ENCODE peak calls at places on chromosome 13, in eight cellular contexts. B is sigmoid colon, E is astrocyte of the cerebellum, C is psoas muscle, W is fibroblast of villous mesenchyme, P is astrocyte of the spinal cord, R is cardiac fibroblast, J is mesendoderm. X is an unnamed sample.
A peak's percentile ranks its signal among the peaks of the same experiment; 100 is the strongest.

GRCh38 chr13:91133941-91134772 is 213.3 kb upstream of the MIR17HG start:
- DNase-seq in B (no peak), E (peak; percentile 58), C (no peak), W (peak; percentile 47), P (peak; percentile 75), R (peak; percentile 72), J (peak; percentile 79), X (no peak)

GRCh38 chr13:37475966-37476365 is 122.6 kb downstream of the POSTN start:
- DNase-seq in B (no peak), E (no peak), C (no peak), W (no peak), P (no peak), R (peak; percentile 51), J (no peak), X (no peak)

GRCh38 chr13:33191425-33192221 is 93.9 kb downstream of the STARD13 start:
- DNase-seq in B (no peak), E (peak; percentile 80), C (no peak), W (no peak), P (peak; percentile 86), R (no peak), J (no peak), X (no peak)

GRCh38 chr13:112545866-112546265 is 42.1 kb downstream of the TUBGCP3 start:
- DNase-seq in B (no peak), E (peak; percentile 42), C (no peak), W (peak; percentile 87), P (peak; percentile 76), R (peak; percentile 84), J (no peak), X (peak; percentile 64)

GRCh38 chr13:100290165-100290801 is 201.4 kb downstream of the PCCA start:
- DNase-seq in B (no peak), E (no peak), C (no peak), W (peak; percentile 73), P (peak; percentile 27), R (no peak), J (no peak), X (no peak)

GRCh38 chr13:113877149-113877990 is 13.5 kb upstream of the GAS6 start:
- DNase-seq in B (no peak), E (no peak), C (no peak), W (no peak), P (no peak), R (no peak), J (no peak), X (no peak)

GRCh38 chr13:24654741-24655140 is 25.5 kb upstream of the ATP12A start:
- DNase-seq in B (no peak), E (no peak), C (no peak), W (peak; percentile 77), P (no peak), R (peak; percentile 42), J (no peak), X (no peak)

GRCh38 chr13:94333131-94333820 is 146.2 kb downstream of the DCT start:
- DNase-seq in B (no peak), E (no peak), C (no peak), W (peak; percentile 97), P (no peak), R (no peak), J (no peak), X (no peak)

GRCh38 chr13:74171621-74172020 is 37.4 kb upstream of the KLF12 start:
- DNase-seq in B (no peak), E (no peak), C (no peak), W (no peak), P (no peak), R (no peak), J (no peak), X (no peak)

GRCh38 chr13:53255795-53256194 is 227.2 kb downstream of the OLFM4 start:
- DNase-seq in B (no peak), E (no peak), C (no peak), W (no peak), P (no peak), R (no peak), J (no peak), X (no peak)

GRCh38 chr13:93789058-93789457 is 562.5 kb downstream of the GPC6 start:
- DNase-seq in B (no peak), E (no peak), C (no peak), W (no peak), P (no peak), R (no peak), J (no peak), X (no peak)

GRCh38 chr13:36447501-36447900 is 15.2 kb downstream of the CCNA1 start:
- DNase-seq in B (no peak), E (peak; percentile 71), C (no peak), W (no peak), P (peak; percentile 65), R (peak; percentile 31), J (no peak), X (no peak)

GRCh38 chr13:105817498-105817897 is 718.0 kb downstream of the EFNB2 start:
- DNase-seq in B (no peak), E (no peak), C (no peak), W (no peak), P (no peak), R (no peak), J (no peak), X (no peak)
- H3K4me3 ChIP-seq in B (no peak overlapping the region), E (no peak overlapping the region), C (no peak overlapping the region), W (no peak overlapping the region), P (no peak overlapping the region), R (no peak overlapping the region), J (no peak overlapping the region), X (no peak overlapping the region)

DNA sequence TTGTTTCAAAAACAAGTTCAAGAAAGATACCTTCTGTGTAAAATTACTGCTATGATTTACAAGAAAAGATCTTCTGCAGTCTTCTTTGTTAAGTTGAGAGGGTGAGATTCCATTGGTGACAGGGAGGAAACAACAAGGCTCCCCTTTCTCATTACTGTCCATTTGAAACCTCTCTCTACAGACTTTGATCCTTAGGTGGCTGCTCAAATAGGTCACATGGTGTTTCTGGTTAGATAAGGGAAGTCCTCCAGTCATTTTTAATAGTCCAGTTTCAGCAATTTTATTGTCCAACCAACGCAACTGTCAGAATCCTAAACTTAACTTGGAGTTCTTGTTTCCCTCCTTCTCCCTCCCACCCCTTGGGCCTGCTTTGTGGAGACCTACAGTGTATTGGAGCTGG is 390.4 kb downstream of the EFNB2 start:
- DNase-seq in B (no peak), E (no peak), C (no peak), W (no peak), P (no peak), R (no peak), J (no peak), X (no peak)
- H3K4me3 ChIP-seq in B (no peak overlapping the region), E (no peak overlapping the region), C (no peak overlapping the region), W (no peak overlapping the region), P (no peak overlapping the region), R (no peak overlapping the region), J (no peak overlapping the region), X (no peak overlapping the region)

GRCh38 chr13:106561551-106562170 is 6.3 kb downstream of the ARGLU1 start:
- DNase-seq in B (no peak), E (no peak), C (no peak), W (peak; percentile 57), P (peak; percentile 45), R (peak; percentile 38), J (peak; percentile 30), X (no peak)

GRCh38 chr13:106562301-106562700 is 5.6 kb downstream of the ARGLU1 start:
- DNase-seq in B (no peak), E (no peak), C (no peak), W (no peak), P (no peak), R (no peak), J (no peak), X (no peak)

GRCh38 chr13:106560791-106561190 is 7.1 kb downstream of the ARGLU1 start:
- DNase-seq in B (no peak), E (no peak), C (no peak), W (no peak), P (no peak), R (no peak), J (peak; percentile 25), X (no peak)

GRCh38 chr13:106555631-106556328 is 12.2 kb downstream of the ARGLU1 start:
- DNase-seq in B (no peak), E (no peak), C (no peak), W (no peak), P (peak; percentile 17), R (peak; percentile 48), J (no peak), X (no peak)

GRCh38 chr13:106558527-106558926 is 9.4 kb downstream of the ARGLU1 start:
- DNase-seq in B (no peak), E (no peak), C (no peak), W (no peak), P (no peak), R (no peak), J (no peak), X (no peak)
- H3K4me3 ChIP-seq in B (no peak overlapping the region), E (no peak overlapping the region), C (no peak overlapping the region), W (no peak overlapping the region), P (no peak overlapping the region), R (no peak overlapping the region), J (no peak overlapping the region), X (no peak overlapping the region)

DNA sequence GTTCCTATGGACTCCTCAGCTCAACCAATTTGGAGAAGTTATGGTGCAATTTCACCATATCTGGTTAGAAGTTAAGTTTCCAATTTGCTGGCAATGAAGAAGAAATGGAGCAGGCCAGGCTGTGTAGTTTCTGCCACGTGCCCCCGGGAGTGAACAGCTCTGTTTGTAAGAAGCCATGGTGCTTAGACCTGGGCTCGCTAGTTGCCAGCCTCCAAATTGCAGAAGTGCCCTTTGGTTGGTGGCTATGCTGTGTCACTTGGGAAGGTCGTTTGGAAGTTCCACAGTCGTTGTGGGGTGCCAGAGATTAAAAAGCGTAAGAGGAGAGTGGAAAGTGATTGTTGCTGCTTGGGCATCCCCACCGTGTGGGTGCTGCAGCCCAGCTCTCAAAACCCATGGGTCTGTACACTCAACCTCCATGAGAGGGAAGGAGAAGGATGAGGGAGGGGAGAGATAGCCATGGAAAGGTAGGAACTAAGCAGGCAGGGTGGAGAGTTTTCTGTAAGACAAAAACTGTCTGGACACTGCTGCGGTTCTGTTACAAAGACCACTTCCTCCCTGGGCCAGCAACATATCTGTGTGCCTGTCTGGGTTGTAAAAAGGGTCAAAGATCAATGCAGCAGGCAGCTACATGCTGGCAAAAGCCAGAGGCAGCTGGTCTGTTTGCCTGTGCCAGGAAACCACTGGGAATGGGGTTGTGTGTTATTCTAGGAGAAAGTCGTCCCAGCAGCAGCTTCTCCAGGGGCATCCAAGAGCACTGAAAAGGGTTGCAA is 10.8 kb downstream of the ALOX5AP start:
- DNase-seq in B (no peak), E (no peak), C (no peak), W (peak; percentile 88), P (peak; percentile 44), R (no peak), J (no peak), X (no peak)
- H3K4me3 ChIP-seq in B (no peak overlapping the region), E (no peak overlapping the region), C (no peak overlapping the region), W (no peak overlapping the region), P (no peak overlapping the region), R (no peak overlapping the region), J (no peak overlapping the region), X (no peak overlapping the region)

GRCh38 chr13:41015920-41016319 is 3.2 kb downstream of the ELF1 start:
- DNase-seq in B (no peak), E (no peak), C (no peak), W (no peak), P (no peak), R (no peak), J (no peak), X (no peak)
- H3K4me3 ChIP-seq in B (no peak overlapping the region), E (no peak overlapping the region), C (no peak overlapping the region), W (no peak overlapping the region), P (no peak overlapping the region), R (no peak overlapping the region), J (no peak overlapping the region), X (no peak overlapping the region)

X was measured in skeletal muscle cell.